ENCODE peak calls at places on chromosomes 16 and 17, in four cellular contexts. C is HepG2, S is heart left ventricle, V is uterus. D is an unnamed sample.

GRCh38 chr16:28561557-28562187 is 8.0 kb downstream of the SGF29 start:
- DNase-seq in V (no peak), C (no peak), S (no peak), D (no peak)

GRCh38 chr16:3673201-3673600 is 18.7 kb downstream of the DNASE1 start:
- DNase-seq in S (peak; percentile 18), V (no peak), C (no peak), D (no peak)

GRCh38 chr17:31494259-31495048 is 103.0 kb downstream of the RAB11FIP4 start:
- DNase-seq in S (peak; percentile 31), V (no peak), C (no peak), D (no peak)

GRCh38 chr16:75074920-75075687 is 41.5 kb downstream of the LDHD start:
- DNase-seq in V (no peak), C (no peak), S (peak; percentile 72), D (no peak)

GRCh38 chr17:77409282-77410161 is 268.8 kb downstream of the SEC14L1 start:
- DNase-seq in V (peak; percentile 89), S (peak; percentile 86), C (no peak), D (peak; percentile 79)

GRCh38 chr16:47018223-47018891 is 44.9 kb upstream of the DNAJA2 start:
- DNase-seq in C (peak; percentile 73), V (no peak), S (no peak), D (peak; percentile 56)

GRCh38 chr16:17345043-17345442 is 125.7 kb downstream of the XYLT1 start:
- DNase-seq in S (no peak), V (peak; percentile 82), C (no peak), D (peak; percentile 89)

GRCh38 chr17:45307290-45308015 is 9.4 kb downstream of the MAP3K14 start:
- DNase-seq in C (no peak), S (no peak), V (peak; percentile 71), D (no peak)

GRCh38 chr16:80569440-80570105 is 28.8 kb downstream of the DYNLRB2 start:
- DNase-seq in C (no peak), V (no peak), S (no peak), D (no peak)

GRCh38 chr16:47049901-47050583 is 76.6 kb upstream of the DNAJA2 start:
- DNase-seq in C (no peak), V (no peak), S (no peak), D (no peak)

GRCh38 chr16:57764341-57765159 is 29.0 kb downstream of the KATNB1 start:
- DNase-seq in V (no peak), S (peak; percentile 62), C (peak; percentile 46), D (no peak)

GRCh38 chr16:19406891-19407491 is 10.7 kb upstream of the TMC5 start:
- DNase-seq in S (no peak), V (no peak), C (no peak), D (no peak)

GRCh38 chr17:30173649-30174048 is 57.0 kb downstream of the NSRP1 start:
- DNase-seq in C (no peak), V (no peak), S (no peak), D (no peak)

GRCh38 chr17:38733315-38734234 is 3.4 kb downstream of the CISD3 start:
- DNase-seq in C (peak; percentile 68), V (no peak), S (no peak), D (no peak)

DNA sequence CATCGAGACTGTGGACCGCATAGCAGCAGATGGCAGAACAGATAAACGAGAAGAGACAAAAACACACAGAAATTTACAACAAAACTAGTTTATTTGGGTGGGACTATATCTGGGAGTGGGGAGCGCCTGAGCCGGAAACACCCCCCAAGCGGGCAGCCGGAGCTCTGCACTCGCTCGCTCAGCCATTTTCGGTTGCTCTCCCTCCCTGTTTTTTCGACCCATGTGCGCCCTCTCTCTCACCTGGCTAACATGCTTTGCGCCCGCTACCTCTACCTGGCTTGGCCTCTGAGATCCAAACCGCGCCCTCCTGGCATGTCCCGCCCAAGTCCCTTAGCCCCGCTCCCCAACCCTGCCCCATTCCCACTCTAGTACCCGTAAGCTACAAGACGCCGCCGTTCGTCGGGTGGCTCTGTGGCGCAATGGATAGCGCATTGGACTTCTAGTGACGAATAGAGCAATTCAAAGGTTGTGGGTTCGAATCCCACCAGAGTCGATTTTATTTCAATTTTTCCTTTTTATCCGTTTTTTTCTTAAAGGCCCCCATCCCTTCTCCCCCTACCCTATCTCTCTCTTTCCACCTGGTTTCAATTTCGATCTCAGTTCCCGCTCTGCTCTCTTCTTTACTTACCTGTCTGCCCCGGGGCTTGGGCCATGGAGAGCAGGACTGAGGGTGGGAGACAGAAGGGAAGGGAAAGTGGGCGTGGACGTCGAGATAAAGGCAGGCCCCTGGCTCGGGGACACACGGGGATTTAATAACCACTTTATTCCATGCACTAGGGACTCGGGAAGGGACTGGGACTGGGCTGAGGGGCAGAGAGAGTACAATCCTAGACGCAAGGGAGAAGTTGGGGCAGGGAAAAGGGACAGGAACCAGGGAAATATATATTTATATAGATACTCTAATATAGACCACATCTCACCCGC is 2.5 kb upstream of the ALOXE3 start:
- DNase-seq in V (peak; percentile 58), S (no peak), C (no peak), D (peak; percentile 69)
- H3K4me3 ChIP-seq in V (peak overlapping the region; percentile 43), S (peak overlapping the region; percentile 42), C (peak overlapping the region; percentile 68), D (peak overlapping the region; percentile 66)

DNA sequence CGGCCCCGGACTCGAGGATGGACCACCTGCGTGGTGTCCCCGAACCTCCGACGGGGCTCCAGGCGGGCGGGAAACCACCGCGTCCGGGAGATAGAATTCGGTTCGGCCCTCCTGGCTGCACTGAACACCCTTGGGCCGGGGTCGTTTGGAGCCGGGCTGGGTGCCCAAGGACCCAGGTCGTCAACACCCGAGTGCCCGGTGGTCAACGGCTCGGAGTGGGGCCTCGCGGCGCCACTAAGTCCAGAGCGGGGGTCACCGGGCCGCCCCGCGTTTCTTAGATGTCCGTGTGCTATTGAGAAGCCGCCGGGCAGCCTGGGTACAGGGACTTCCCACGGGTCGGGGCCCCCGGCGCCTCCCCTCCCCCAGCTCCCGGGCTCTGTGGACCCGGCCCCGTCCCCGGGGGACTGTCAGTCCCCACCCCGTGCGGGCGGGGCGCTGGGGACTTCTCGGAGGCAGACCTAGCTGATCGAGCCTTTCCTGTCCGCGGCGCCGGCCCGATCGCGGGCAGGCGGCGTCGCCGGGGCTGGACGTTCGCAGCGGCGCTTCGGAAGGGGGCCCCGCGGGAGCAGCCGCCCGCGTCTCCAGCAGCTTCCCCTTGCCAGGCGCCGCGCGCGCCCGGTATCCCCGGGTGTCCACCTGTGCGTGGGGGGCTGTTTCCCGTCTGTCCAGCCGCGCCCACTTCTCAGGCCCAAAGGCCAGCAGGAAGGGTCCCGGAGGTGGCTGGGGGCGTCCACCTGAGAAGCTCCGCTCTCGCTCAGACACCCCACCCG is 655 bp upstream of the NPTX1 start:
- DNase-seq in V (no peak), S (no peak), C (no peak), D (no peak)
- H3K27me3 ChIP-seq in V (peaks cover 43% of the 10 kb centered on the region), S (peaks cover 73% of the 10 kb centered on the region), C (peaks cover 97% of the 10 kb centered on the region), D (peaks cover 33% of the 10 kb centered on the region)

DNA sequence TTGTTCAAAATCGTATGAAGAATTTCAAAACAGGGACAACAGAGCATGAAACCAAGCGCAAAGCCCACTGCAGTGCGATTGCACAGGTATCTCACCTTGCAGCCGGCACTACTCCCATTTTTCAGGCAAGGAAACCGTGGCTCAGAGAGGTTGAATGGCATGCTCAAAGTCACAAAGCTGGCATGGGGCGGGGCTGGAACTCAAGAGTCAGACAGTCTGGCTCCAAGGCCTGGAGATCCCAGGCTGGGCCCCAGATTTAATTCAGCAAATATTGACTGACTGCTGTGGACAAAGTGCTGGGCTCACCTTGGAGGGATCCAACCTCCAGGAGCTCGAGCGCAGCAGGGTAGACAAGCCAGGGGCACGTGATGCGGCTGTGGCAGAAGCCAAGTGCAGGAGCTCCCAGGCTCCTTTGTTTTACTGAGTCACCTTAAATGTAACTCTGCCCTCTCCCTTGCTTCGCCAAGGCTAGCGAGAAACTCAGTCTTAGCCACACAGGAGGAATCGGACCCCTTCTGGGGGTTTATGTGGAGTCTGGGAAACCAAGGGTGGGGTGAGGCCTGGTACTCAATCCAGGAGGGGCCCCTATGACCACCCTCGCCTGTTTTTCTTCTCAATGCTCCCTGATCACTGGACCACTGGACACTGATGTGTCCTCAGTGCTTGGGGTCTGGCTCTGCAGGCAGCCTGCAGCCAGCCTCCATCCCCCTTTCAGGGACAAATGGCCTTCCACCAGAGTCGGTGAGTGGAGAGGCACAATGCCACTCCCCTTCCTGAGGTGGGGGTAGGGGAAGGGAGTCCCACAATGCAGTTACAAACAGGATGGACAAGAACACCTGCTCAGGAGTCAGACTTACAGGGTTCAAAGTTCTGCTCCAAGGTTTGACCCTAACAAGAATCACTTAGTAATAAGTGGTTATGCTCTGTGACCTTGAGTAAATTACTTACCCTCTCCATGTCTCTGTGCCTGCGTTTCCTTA is 3.9 kb upstream of the SPATA20 start:
- DNase-seq in V (no peak), S (peak; percentile 68), C (peak; percentile 99), D (peak; percentile 71)
- TF ChIP-seq POLR2A in V (no peak), S (no peak), C (peak; percentile 62), D (no peak)

GRCh38 chr17:12116143-12116542 is 95.5 kb downstream of the MAP2K4 start:
- DNase-seq in C (no peak), V (no peak), S (no peak), D (no peak)

GRCh38 chr17:12118617-12119016 is 97.9 kb downstream of the MAP2K4 start:
- DNase-seq in C (no peak), V (no peak), S (no peak), D (no peak)

DNA sequence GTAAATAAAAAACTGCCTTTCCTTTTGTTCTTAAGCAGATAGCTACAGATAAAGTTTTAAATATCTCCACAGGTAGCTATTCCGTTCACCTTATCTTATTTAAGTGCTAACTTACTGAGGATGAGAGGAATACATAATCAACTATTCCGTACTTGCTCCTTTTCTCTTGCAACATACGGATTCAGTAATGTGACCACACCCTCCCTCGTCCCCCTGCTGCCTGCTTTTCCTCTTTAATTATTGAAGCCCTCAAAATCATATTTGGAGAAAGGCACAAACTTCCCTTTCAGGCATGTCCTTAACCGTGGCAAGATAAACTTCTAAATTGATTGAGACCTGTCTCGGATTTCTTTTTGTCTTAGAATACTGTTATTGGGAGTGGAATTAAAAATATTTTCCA is 101.4 kb downstream of the MAP2K4 start:
- DNase-seq in V (no peak), S (no peak), C (no peak), D (no peak)
- H3K4me3 ChIP-seq in V (no peak overlapping the region), S (no peak overlapping the region), C (no peak overlapping the region), D (no peak overlapping the region)

GRCh38 chr16:88381820-88382451 is 823 bp upstream of the ZNF469 start:
- DNase-seq in V (no peak), C (no peak), S (peak; percentile 33), D (no peak)

GRCh38 chr16:88383401-88384221 is 852 bp downstream of the ZNF469 start:
- DNase-seq in C (no peak), V (peak; percentile 51), S (peak; percentile 74), D (no peak)

GRCh38 chr16:88380619-88381018 is 2.1 kb upstream of the ZNF469 start:
- DNase-seq in V (no peak), S (peak; percentile 10), C (no peak), D (no peak)

GRCh38 chr16:88384222-88385111 is 1.7 kb downstream of the ZNF469 start:
- DNase-seq in V (no peak), C (no peak), S (peak; percentile 40), D (no peak)

GRCh38 chr16:88382491-88383400 is at the start of gene ZNF469:
- DNase-seq in C (no peak), S (peak; percentile 66), V (no peak), D (no peak)
- H3K27me3 ChIP-seq in C (peaks cover 86% of the 10 kb centered on the region), S (peaks cover 11% of the 10 kb centered on the region), V (no peaks in the 10 kb centered on the region), D (no peaks in the 10 kb centered on the region)

DNA sequence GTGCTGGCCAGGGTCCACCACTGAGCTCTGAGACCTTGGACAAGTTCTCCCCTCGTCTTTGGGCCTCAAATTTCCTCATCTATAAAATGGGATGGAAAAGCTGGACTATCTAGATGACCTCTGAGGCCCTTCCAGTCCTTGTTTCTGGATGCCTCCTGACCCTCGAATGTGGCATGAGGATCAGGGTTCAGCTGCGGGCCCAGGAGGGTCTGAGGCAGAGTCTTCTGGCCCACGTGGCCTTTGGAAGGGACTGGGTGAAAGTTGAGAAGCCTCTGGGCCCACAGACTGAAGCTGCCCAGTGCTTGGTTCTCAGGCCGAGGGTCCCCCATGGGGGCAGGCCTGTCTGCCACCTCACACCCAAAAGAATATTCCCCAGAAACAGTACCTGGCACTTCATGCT is 16.9 kb upstream of the MRPS23 start:
- DNase-seq in V (peak; percentile 12), S (no peak), C (no peak), D (no peak)
- TF ChIP-seq POLR2A in V (no peak), S (no peak), C (no peak), D (no peak)